ENCODE peak calls at places on chromosomes 7 and 10, in seven cellular contexts. X is gastrocnemius medialis, P is uterus, Q is A549, J is tibial nerve, K is heart left ventricle, C is Peyer's patch. S is an unnamed sample. For H3K4me1, the result is how much of the 10 kb centered on the place peaks cover.

GRCh38 chr10:57979466-57979865 is 288.2 kb downstream of the IPMK start:
- DNase-seq in X (no peak), P (no peak), Q (no peak), J (no peak), K (no peak), C (no peak), S (no peak)

GRCh38 chr7:74627699-74628411 is 29.7 kb upstream of the GTF2I start:
- DNase-seq in X (peak), P (no peak), Q (no peak), J (peak), K (peak), C (peak), S (peak)

GRCh38 chr7:12490105-12490688 is 80.3 kb upstream of the SCIN start:
- DNase-seq in X (no peak), P (no peak), Q (peak), J (no peak), K (no peak), C (no peak), S (no peak)

GRCh38 chr7:43044521-43044920 is 67.9 kb upstream of the HECW1 start:
- DNase-seq in X (no peak), P (no peak), Q (no peak), J (no peak), K (no peak), C (no peak), S (no peak)

GRCh38 chr7:157273208-157274202 is 63.3 kb upstream of the DNAJB6 start:
- DNase-seq in X (peak), P (peak), Q (peak), J (peak), K (peak), C (peak), S (peak)

GRCh38 chr10:52488606-52489485 is 174.8 kb downstream of the DKK1 start:
- DNase-seq in X (no peak), P (no peak), Q (no peak), J (peak), K (no peak), C (no peak), S (no peak)

GRCh38 chr10:72261323-72262018 is 12.3 kb upstream of the DDIT4 start:
- DNase-seq in X (no peak), P (no peak), Q (no peak), J (no peak), K (no peak), C (no peak), S (no peak)

GRCh38 chr7:78764571-78764970 is 688.9 kb downstream of the MAGI2 start:
- DNase-seq in X (no peak), P (no peak), Q (no peak), J (no peak), K (no peak), C (no peak), S (no peak)

GRCh38 chr7:21305455-21306235 is 122.2 kb upstream of the SP4 start:
- DNase-seq in X (no peak), P (no peak), Q (no peak), J (no peak), K (no peak), C (no peak), S (no peak)

GRCh38 chr10:94224656-94225055 is 138.1 kb downstream of the NOC3L start:
- DNase-seq in X (no peak), P (no peak), Q (peak), J (no peak), K (no peak), C (no peak), S (no peak)

GRCh38 chr7:141702892-141703291 is 926 bp upstream of the DENND11 start:
- DNase-seq in X (no peak), P (no peak), Q (no peak), J (no peak), K (no peak), C (no peak), S (no peak)

GRCh38 chr7:141700291-141700847 is 1.6 kb downstream of the DENND11 start:
- DNase-seq in X (no peak), P (no peak), Q (no peak), J (no peak), K (no peak), C (no peak), S (no peak)

GRCh38 chr7:141702047-141702567 is at the start of gene DENND11:
- DNase-seq in X (peak), P (peak), Q (peak), J (no peak), K (peak), C (peak), S (no peak)

GRCh38 chr7:141700848-141701371 is 1.1 kb downstream of the DENND11 start:
- DNase-seq in X (no peak), P (no peak), Q (no peak), J (no peak), K (no peak), C (no peak), S (no peak)

DNA sequence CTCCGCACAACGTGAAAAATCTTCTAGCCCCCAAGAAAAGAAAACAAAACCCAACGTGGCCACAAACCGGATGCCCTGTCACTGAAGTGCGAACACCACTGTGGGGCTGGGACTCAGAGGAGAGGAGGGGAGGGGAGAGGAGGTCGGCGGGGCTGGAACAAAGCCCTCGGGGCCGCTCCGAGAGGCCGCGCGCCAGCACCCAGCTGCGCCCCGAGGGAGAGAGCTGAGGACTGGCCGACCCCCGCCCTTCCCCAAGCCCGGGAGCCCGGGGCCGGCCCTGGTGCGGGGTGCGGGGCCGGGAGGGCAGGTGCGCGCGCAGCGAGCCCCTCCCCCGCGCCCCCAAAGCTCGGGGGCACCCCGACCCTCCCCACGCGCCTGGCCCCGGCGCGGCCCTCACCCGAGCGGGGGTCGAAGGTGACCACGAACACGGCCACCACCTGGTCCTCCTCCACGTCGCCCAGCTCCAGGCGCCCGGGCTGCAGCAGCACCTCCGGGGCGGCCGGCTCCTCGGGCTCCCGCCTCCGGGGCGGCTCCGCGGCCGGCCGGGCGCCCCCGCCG is 398 bp downstream of the DENND11 start:
- DNase-seq in X (peak), P (peak), Q (peak), J (no peak), K (peak), C (peak), S (peak)
- TF ChIP-seq POLR2A in X (no peak), P (no peak), Q (no peak), J (no peak), K (no peak), C (no peak), S (no peak)

DNA sequence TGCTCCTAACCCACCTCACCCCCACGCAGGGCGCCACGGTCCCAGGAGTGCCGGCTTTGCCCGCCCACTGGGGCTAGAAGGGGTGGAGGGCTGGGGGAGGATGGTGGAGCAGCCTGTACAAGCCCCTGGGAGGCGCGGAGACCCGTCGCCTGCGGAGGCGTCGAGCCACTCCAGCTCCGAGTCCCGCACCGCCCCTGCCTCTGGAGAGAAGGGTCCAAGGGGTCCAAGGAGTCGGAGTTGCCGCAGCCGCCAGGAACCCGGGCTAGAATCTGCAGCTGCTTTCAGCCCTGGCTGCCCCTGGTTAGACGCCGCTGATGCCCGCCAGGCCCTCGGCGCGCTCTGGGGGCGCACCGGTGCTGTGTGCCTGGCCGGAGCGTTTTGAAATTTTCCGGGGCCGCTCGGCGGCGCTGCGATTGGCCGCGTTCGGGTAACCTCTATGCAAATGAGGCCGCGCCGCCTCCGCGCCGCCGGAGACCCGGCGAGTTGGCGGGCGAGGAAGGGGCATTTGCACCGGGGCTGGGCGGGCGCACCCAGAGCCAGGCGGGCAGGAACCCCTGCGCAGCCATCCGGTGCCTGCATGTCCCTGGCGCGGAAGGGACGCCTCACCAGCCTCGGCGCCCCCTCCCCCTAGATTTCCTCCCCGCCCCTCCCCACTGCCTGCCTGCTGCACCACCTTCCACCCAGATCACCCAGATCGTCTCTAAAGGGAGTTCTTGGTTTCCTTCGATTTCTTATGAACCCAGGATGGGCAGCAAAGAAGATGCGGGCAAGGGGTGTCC is at the start of gene HMX2:
- DNase-seq in X (no peak), P (no peak), Q (no peak), J (no peak), K (no peak), C (no peak), S (no peak)
- H3K4me1 ChIP-seq in X (under half), P (under half), Q (under half), J (half or more), K (under half), C (under half), S (half or more)

DNA sequence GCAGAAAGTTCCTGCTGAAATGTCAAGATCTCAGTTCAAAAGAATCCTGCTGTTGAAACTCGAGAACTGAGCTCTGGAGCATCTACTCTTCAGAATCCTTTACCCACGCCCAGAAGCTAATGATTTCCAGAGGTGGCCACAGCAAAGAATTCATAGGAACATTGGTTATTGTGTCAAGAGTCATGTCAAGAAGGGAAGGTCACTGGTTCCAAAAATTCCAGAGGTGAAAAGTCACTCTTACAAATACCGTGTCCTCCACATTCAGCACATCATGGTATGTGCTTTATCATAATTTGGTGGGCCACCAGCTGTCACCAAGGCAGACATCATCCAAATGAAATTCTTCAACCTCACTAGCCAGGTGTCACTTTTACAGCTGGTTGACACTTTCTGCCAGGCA is 394.4 kb upstream of the NPVF start:
- DNase-seq in X (no peak), P (no peak), Q (no peak), J (no peak), K (no peak), C (no peak), S (no peak)
- H3K4me3 ChIP-seq in X (no peak), P (no peak), Q (no peak), J (no peak), K (no peak), C (no peak), S (no peak)

GRCh38 chr7:15686209-15686956 is at the start of gene MEOX2:
- DNase-seq in X (peak), P (peak), Q (peak), J (peak), K (peak), C (peak), S (peak)
- TF ChIP-seq POLR2A in X (peak), P (peak), Q (no peak), J (peak), K (no peak), C (no peak), S (no peak)

GRCh38 chr10:43216931-43217562 is 49.8 kb downstream of the RASGEF1A start:
- DNase-seq in X (no peak), P (no peak), Q (no peak), J (no peak), K (no peak), C (no peak), S (no peak)
- H3K4me1 ChIP-seq in X (under half), P (under half), Q (under half), J (under half), K (under half), C (under half), S (under half)

DNA sequence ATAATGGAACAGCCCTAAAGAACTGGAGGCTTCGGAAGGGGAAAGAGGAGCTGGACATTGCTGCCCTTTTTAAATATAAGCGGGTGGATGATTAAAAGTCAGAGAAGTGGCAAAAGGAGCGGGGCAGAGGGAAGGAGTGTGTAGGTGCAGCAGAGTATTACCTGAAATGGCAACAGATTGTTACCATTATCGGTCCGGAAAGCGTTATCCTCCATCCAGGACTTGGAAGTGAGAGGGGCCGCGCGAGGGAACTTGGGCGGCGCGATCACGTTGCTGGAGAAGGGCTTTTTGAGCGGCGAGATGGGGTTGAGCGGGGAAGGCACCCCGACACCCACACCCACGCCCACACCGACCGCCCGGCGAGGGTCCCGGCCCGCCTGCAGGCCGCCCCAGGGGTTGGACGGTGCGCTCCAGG is 51.7 kb downstream of the CPEB3 start:
- DNase-seq in X (no peak), P (no peak), Q (no peak), J (peak), K (no peak), C (no peak), S (peak)
- H3K4me3 ChIP-seq in X (peak), P (peak), Q (peak), J (peak), K (peak), C (peak), S (peak)

DNA sequence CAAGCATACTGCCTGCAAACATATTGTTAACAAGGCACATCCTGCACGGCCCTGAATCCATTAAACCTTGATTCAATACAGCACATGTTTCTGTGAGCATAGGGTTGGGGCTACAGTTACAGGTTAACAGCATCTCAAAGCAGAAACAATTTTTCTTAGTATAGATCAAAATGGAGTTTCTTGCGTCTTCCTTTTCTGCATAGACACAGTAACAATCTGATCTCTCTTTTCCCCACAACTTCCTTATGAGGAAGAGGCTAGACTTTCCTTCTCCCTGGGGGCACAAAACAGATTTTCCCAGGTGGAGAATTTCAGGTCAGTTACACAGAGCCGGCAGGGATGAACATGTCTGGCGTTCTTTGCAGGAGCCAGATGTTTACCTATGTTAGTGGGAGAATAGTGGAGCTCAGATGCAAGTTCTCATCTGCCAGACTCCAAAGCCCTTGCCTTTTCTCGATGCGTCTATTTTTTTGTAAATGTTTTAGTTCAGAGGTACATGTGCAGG is 37.5 kb upstream of the PFKFB3 start:
- DNase-seq in X (no peak), P (no peak), Q (no peak), J (no peak), K (no peak), C (no peak), S (no peak)
- TF ChIP-seq POLR2A in X (no peak), P (no peak), Q (no peak), J (no peak), K (no peak), C (no peak), S (no peak)

DNA sequence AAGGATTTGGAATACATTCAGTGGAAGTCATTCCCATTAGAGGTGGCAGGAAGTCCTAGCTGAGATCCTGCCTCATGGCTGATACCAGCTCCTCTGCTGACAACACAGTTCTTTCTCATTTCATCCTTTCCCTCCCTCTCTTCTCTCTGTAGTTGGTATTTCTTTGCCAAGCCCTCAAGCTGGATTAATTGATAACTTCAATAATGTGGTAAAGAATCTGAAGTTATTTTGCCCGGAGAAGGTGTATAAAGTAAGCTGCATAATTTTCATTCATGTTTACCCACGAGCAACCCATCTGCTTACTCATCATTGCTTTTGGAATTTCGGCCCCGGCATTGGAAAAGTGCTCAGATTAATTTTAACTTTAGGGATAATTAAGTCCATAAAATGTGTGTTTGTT is 85.2 kb upstream of the PLPP4 start:
- DNase-seq in X (no peak), P (no peak), Q (no peak), J (no peak), K (no peak), C (no peak), S (no peak)
- H3K4me1 ChIP-seq in X (under half), P (under half), Q (under half), J (under half), K (under half), C (under half), S (under half)

GRCh38 chr10:132330486-132330833 is 1.5 kb upstream of the LRRC27 start:
- DNase-seq in X (no peak), P (no peak), Q (no peak), J (no peak), K (no peak), C (no peak), S (peak)
- H3K4me3 ChIP-seq in X (peak), P (no peak), Q (peak), J (peak), K (peak), C (peak), S (peak)

GRCh38 chr10:69014171-69014570 is 25.6 kb downstream of the KIFBP start:
- DNase-seq in X (no peak), P (no peak), Q (no peak), J (no peak), K (no peak), C (no peak), S (no peak)
- TF ChIP-seq POLR2A in X (no peak), P (no peak), Q (no peak), J (no peak), K (no peak), C (no peak), S (no peak)